ENCODE peak calls at places on chromosomes 11 and 22, in six cellular contexts. N is lung microvascular endothelial cell, L is mesendoderm, E is GM04504, W is dorsolateral prefrontal cortex, V is cardiac septum. Z is an unnamed sample.

GRCh38 chr22:17336061-17336460 is 33.2 kb upstream of the CECR2 start:
- DNase-seq in E (no peak), L (no peak), W (no peak), N (no peak), V (no peak), Z (no peak)

GRCh38 chr11:80441821-80442220 is 1001.0 kb upstream of the TENM4 start:
- DNase-seq in L (no peak), E (no peak), V (no peak), W (no peak), N (peak), Z (no peak)

GRCh38 chr11:20966489-20966888 is 297.1 kb downstream of the NELL1 start:
- DNase-seq in L (peak), W (no peak), V (no peak), N (no peak), E (no peak), Z (no peak)

GRCh38 chr22:40714514-40714966 is 35.3 kb downstream of the MCHR1 start:
- DNase-seq in V (no peak), W (peak), N (peak), E (no peak), L (peak), Z (no peak)

GRCh38 chr22:30295576-30295975 is 6.3 kb upstream of the CASTOR1 start:
- DNase-seq in V (no peak), E (no peak), W (no peak), L (no peak), N (no peak), Z (peak)

GRCh38 chr11:134756811-134757540 is 344.9 kb upstream of the B3GAT1 start:
- DNase-seq in E (no peak), N (no peak), L (no peak), W (no peak), V (no peak), Z (no peak)

GRCh38 chr11:131495417-131495816 is 125.0 kb downstream of the NTM start:
- DNase-seq in W (peak), N (no peak), L (no peak), E (no peak), V (no peak), Z (peak)

GRCh38 chr11:12397953-12398352 is 20.6 kb downstream of the PARVA start:
- DNase-seq in L (peak), N (peak), W (no peak), V (no peak), E (peak), Z (peak)

GRCh38 chr11:14381968-14382367 is 23.0 kb upstream of the RRAS2 start:
- DNase-seq in N (no peak), E (no peak), V (no peak), W (no peak), L (no peak), Z (no peak)

GRCh38 chr22:31244044-31244942 is 32.2 kb downstream of the LIMK2 start:
- DNase-seq in W (no peak), L (peak), E (peak), N (peak), V (no peak), Z (no peak)

GRCh38 chr22:19582033-19582693 is 58.0 kb upstream of the CLDN5 start:
- DNase-seq in N (no peak), L (no peak), E (no peak), W (no peak), V (no peak), Z (no peak)

GRCh38 chr11:17479284-17480214 is 2.9 kb upstream of the ABCC8 start:
- DNase-seq in N (peak), L (peak), W (peak), V (no peak), E (no peak), Z (no peak)

GRCh38 chr11:46686886-46687810 is 13.3 kb downstream of the ARHGAP1 start:
- DNase-seq in V (no peak), E (peak), L (no peak), N (peak), W (no peak), Z (peak)

GRCh38 chr22:41880653-41881052 is 34.2 kb downstream of the SHISA8 start:
- DNase-seq in N (no peak), V (no peak), W (no peak), L (no peak), E (no peak), Z (no peak)

Z was measured in right cardiac atrium.